ENCODE peak calls at places on chromosome 5, in five cellular contexts. H is NCI-H2081 treated with DMSO at 0.1 percent for 48 hours, R is nephron progenitor cell, K is upper lobe of right lung, C is SW 1271. D is an unnamed sample.

GRCh38 chr5:72693546-72693945 is 122.9 kb upstream of the TNPO1 start:
- DNase-seq in K (no peak), C (no peak), R (no peak), H (no peak), D (no peak)

GRCh38 chr5:148697177-148697820 is 43.0 kb upstream of the HTR4 start:
- DNase-seq in C (no peak), K (no peak), H (no peak), R (no peak), D (no peak)

GRCh38 chr5:24712947-24713346 is 68.2 kb upstream of the CDH10 start:
- DNase-seq in K (no peak), C (no peak), H (no peak), R (no peak), D (no peak)

GRCh38 chr5:2802693-2803365 is 51.4 kb upstream of the IRX2 start:
- DNase-seq in R (no peak), C (no peak), K (no peak), H (no peak), D (no peak)

GRCh38 chr5:87229780-87230179 is 37.9 kb upstream of the RASA1 start:
- DNase-seq in K (no peak), H (no peak), R (no peak), C (no peak), D (no peak)

GRCh38 chr5:1477341-1477740 is 32.1 kb upstream of the SLC6A3 start:
- DNase-seq in R (no peak), H (no peak), C (no peak), K (peak; percentile 74), D (no peak)

GRCh38 chr5:8340739-8341344 is 471.9 kb downstream of the MTRR start:
- DNase-seq in H (peak; percentile 48), C (no peak), R (no peak), K (no peak), D (no peak)

GRCh38 chr5:53481354-53481886 is 991 bp downstream of the FST start:
- DNase-seq in K (no peak), R (no peak), C (no peak), H (no peak), D (no peak)

GRCh38 chr5:169719360-169720314 is 82.6 kb downstream of the DOCK2 start:
- DNase-seq in H (no peak), R (no peak), K (no peak), C (no peak), D (no peak)

GRCh38 chr5:109739741-109740140 is 50.0 kb downstream of the MAN2A1 start:
- DNase-seq in R (no peak), H (no peak), C (no peak), K (no peak), D (no peak)

GRCh38 chr5:418681-419121 is 24.3 kb upstream of the EXOC3 start:
- DNase-seq in H (peak; percentile 80), C (no peak), K (peak; percentile 58), R (no peak), D (no peak)

GRCh38 chr5:56845277-56845676 is 29.9 kb downstream of the MAP3K1 start:
- DNase-seq in C (no peak), H (no peak), R (no peak), K (no peak), D (no peak)